ENCODE peak calls at places on chromosomes 1 and 21, in six cellular contexts. One of them, this sample, is unnamed.

GRCh38 chr1:99681583-99681982 is 35.7 kb downstream of the PALMD start:
- DNase-seq in BJ: no peak
- DNase-seq in fibroblast of pulmonary artery: peak; percentile 39
- DNase-seq in coronary artery: no peak
- DNase-seq in stomach: no peak
- DNase-seq in epithelial cell of esophagus: no peak
- DNase-seq in this sample: no peak

GRCh38 chr1:117616356-117616755 is 10.5 kb downstream of the TENT5C start:
- DNase-seq in epithelial cell of esophagus: no peak
- DNase-seq in fibroblast of pulmonary artery: no peak
- DNase-seq in coronary artery: peak; percentile 63
- DNase-seq in BJ: no peak
- DNase-seq in stomach: peak; percentile 70
- DNase-seq in this sample: no peak

GRCh38 chr1:99644302-99645004 is 1.5 kb upstream of the PALMD start:
- DNase-seq in stomach: no peak
- DNase-seq in BJ: no peak
- DNase-seq in fibroblast of pulmonary artery: no peak
- DNase-seq in coronary artery: no peak
- DNase-seq in epithelial cell of esophagus: no peak
- DNase-seq in this sample: no peak

GRCh38 chr1:162065016-162065415 is 4.5 kb upstream of the NOS1AP start:
- DNase-seq in stomach: no peak
- DNase-seq in coronary artery: no peak
- DNase-seq in fibroblast of pulmonary artery: no peak
- DNase-seq in epithelial cell of esophagus: no peak
- DNase-seq in BJ: no peak
- DNase-seq in this sample: no peak

GRCh38 chr21:38797470-38797869 is 8.3 kb upstream of the ETS2 start:
- DNase-seq in stomach: no peak
- DNase-seq in coronary artery: no peak
- DNase-seq in epithelial cell of esophagus: peak; percentile 74
- DNase-seq in BJ: no peak
- DNase-seq in fibroblast of pulmonary artery: no peak
- DNase-seq in this sample: no peak

GRCh38 chr1:20726932-20727745 is 5.4 kb downstream of the SH2D5 start:
- DNase-seq in BJ: no peak
- DNase-seq in coronary artery: peak; percentile 62
- DNase-seq in stomach: peak; percentile 20
- DNase-seq in epithelial cell of esophagus: no peak
- DNase-seq in fibroblast of pulmonary artery: no peak
- DNase-seq in this sample: peak; percentile 82

GRCh38 chr1:63190171-63190570 is 132.2 kb upstream of the FOXD3 start:
- DNase-seq in BJ: no peak
- DNase-seq in stomach: no peak
- DNase-seq in coronary artery: no peak
- DNase-seq in epithelial cell of esophagus: no peak
- DNase-seq in fibroblast of pulmonary artery: no peak
- DNase-seq in this sample: no peak

GRCh38 chr1:44819257-44819593 is 10.9 kb downstream of the BTBD19 start:
- DNase-seq in coronary artery: no peak
- DNase-seq in BJ: no peak
- DNase-seq in epithelial cell of esophagus: peak; percentile 41
- DNase-seq in stomach: no peak
- DNase-seq in fibroblast of pulmonary artery: no peak
- DNase-seq in this sample: no peak

GRCh38 chr1:58842941-58843340 is 59.1 kb upstream of the JUN start:
- DNase-seq in coronary artery: no peak
- DNase-seq in fibroblast of pulmonary artery: no peak
- DNase-seq in epithelial cell of esophagus: no peak
- DNase-seq in BJ: no peak
- DNase-seq in stomach: no peak
- DNase-seq in this sample: no peak

GRCh38 chr1:18794561-18794960 is 64.9 kb downstream of the TAS1R2 start:
- DNase-seq in BJ: no peak
- DNase-seq in coronary artery: no peak
- DNase-seq in stomach: no peak
- DNase-seq in epithelial cell of esophagus: no peak
- DNase-seq in fibroblast of pulmonary artery: no peak
- DNase-seq in this sample: no peak

GRCh38 chr1:110339427-110340206 is 440 bp downstream of the RBM15 start:
- DNase-seq in BJ: no peak
- DNase-seq in stomach: peak; percentile 51
- DNase-seq in fibroblast of pulmonary artery: peak; percentile 39
- DNase-seq in coronary artery: no peak
- DNase-seq in epithelial cell of esophagus: peak; percentile 49
- DNase-seq in this sample: no peak

GRCh38 chr1:197130677-197131304 is 15.7 kb downstream of the ASPM start:
- DNase-seq in coronary artery: no peak
- DNase-seq in fibroblast of pulmonary artery: peak; percentile 62
- DNase-seq in stomach: no peak
- DNase-seq in epithelial cell of esophagus: peak; percentile 62
- DNase-seq in BJ: no peak
- DNase-seq in this sample: no peak

GRCh38 chr1:157154940-157155514 is 16.8 kb upstream of the ETV3 start:
- DNase-seq in epithelial cell of esophagus: peak; percentile 47
- DNase-seq in stomach: peak; percentile 89
- DNase-seq in coronary artery: no peak
- DNase-seq in BJ: no peak
- DNase-seq in fibroblast of pulmonary artery: peak; percentile 74
- DNase-seq in this sample: no peak

GRCh38 chr1:167522246-167522645 is 3.9 kb upstream of the CD247 start:
- DNase-seq in BJ: no peak
- DNase-seq in coronary artery: no peak
- DNase-seq in fibroblast of pulmonary artery: peak; percentile 46
- DNase-seq in epithelial cell of esophagus: no peak
- DNase-seq in stomach: no peak
- DNase-seq in this sample: no peak

GRCh38 chr1:209594440-209594839 is 10.9 kb downstream of the CAMK1G start:
- DNase-seq in fibroblast of pulmonary artery: no peak
- DNase-seq in epithelial cell of esophagus: peak; percentile 43
- DNase-seq in coronary artery: no peak
- DNase-seq in BJ: no peak
- DNase-seq in stomach: no peak
- DNase-seq in this sample: no peak

GRCh38 chr1:88973520-88974137 is 18.8 kb downstream of the KYAT3 start:
- DNase-seq in epithelial cell of esophagus: peak; percentile 58
- DNase-seq in stomach: no peak
- DNase-seq in BJ: no peak
- DNase-seq in fibroblast of pulmonary artery: peak; percentile 60
- DNase-seq in coronary artery: no peak
- DNase-seq in this sample: no peak

GRCh38 chr1:101653482-101653946 is 343.2 kb downstream of the OLFM3 start:
- DNase-seq in stomach: no peak
- DNase-seq in coronary artery: no peak
- DNase-seq in fibroblast of pulmonary artery: peak; percentile 47
- DNase-seq in BJ: no peak
- DNase-seq in epithelial cell of esophagus: peak; percentile 53
- DNase-seq in this sample: no peak

GRCh38 chr1:94154989-94155388 is 34.0 kb upstream of the ABCA4 start:
- DNase-seq in BJ: no peak
- DNase-seq in fibroblast of pulmonary artery: peak; percentile 65
- DNase-seq in epithelial cell of esophagus: no peak
- DNase-seq in coronary artery: no peak
- DNase-seq in stomach: no peak
- DNase-seq in this sample: no peak

GRCh38 chr1:219958875-219959417 is 30.6 kb upstream of the SLC30A10 start:
- DNase-seq in stomach: no peak
- DNase-seq in epithelial cell of esophagus: no peak
- DNase-seq in coronary artery: no peak
- DNase-seq in fibroblast of pulmonary artery: no peak
- DNase-seq in BJ: no peak
- DNase-seq in this sample: no peak

GRCh38 chr1:117232551-117232950 is 21.8 kb upstream of the VTCN1 start:
- DNase-seq in stomach: no peak
- DNase-seq in fibroblast of pulmonary artery: no peak
- DNase-seq in epithelial cell of esophagus: no peak
- DNase-seq in coronary artery: no peak
- DNase-seq in BJ: no peak
- DNase-seq in this sample: no peak

GRCh38 chr1:92623187-92623778 is 136.6 kb upstream of the GFI1 start:
- DNase-seq in BJ: no peak
- DNase-seq in epithelial cell of esophagus: no peak
- DNase-seq in stomach: no peak
- DNase-seq in coronary artery: no peak
- DNase-seq in fibroblast of pulmonary artery: peak; percentile 43
- DNase-seq in this sample: no peak

GRCh38 chr1:17199267-17200044 is 5.5 kb upstream of the PADI1 start:
- DNase-seq in stomach: no peak
- DNase-seq in coronary artery: peak; percentile 57
- DNase-seq in BJ: no peak
- DNase-seq in epithelial cell of esophagus: no peak
- DNase-seq in fibroblast of pulmonary artery: no peak
- DNase-seq in this sample: no peak

GRCh38 chr1:243409284-243409683 is 153.4 kb downstream of the SDCCAG8 start:
- DNase-seq in coronary artery: no peak
- DNase-seq in stomach: no peak
- DNase-seq in BJ: no peak
- DNase-seq in epithelial cell of esophagus: no peak
- DNase-seq in fibroblast of pulmonary artery: peak; percentile 23
- DNase-seq in this sample: no peak

GRCh38 chr21:34132202-34132601 is 58.8 kb downstream of the MRPS6 start:
- DNase-seq in epithelial cell of esophagus: no peak
- DNase-seq in fibroblast of pulmonary artery: no peak
- DNase-seq in BJ: no peak
- DNase-seq in stomach: no peak
- DNase-seq in coronary artery: no peak
- DNase-seq in this sample: peak; percentile 73

GRCh38 chr1:6172549-6172948 is 7.6 kb downstream of the CHD5 start:
- DNase-seq in epithelial cell of esophagus: no peak
- DNase-seq in stomach: no peak
- DNase-seq in coronary artery: no peak
- DNase-seq in fibroblast of pulmonary artery: no peak
- DNase-seq in BJ: no peak
- DNase-seq in this sample: no peak

GRCh38 chr1:23798662-23799142 is 1.9 kb downstream of the GALE start:
- DNase-seq in coronary artery: no peak
- DNase-seq in epithelial cell of esophagus: no peak
- DNase-seq in stomach: peak; percentile 83
- DNase-seq in fibroblast of pulmonary artery: no peak
- DNase-seq in BJ: no peak
- DNase-seq in this sample: no peak
- TF ChIP-seq CTCF in coronary artery: no peak
- TF ChIP-seq CTCF in epithelial cell of esophagus: no peak
- TF ChIP-seq CTCF in stomach: no peak
- TF ChIP-seq CTCF in fibroblast of pulmonary artery: no peak
- TF ChIP-seq CTCF in BJ: peak; percentile 14
- TF ChIP-seq CTCF in this sample: no peak

DNA sequence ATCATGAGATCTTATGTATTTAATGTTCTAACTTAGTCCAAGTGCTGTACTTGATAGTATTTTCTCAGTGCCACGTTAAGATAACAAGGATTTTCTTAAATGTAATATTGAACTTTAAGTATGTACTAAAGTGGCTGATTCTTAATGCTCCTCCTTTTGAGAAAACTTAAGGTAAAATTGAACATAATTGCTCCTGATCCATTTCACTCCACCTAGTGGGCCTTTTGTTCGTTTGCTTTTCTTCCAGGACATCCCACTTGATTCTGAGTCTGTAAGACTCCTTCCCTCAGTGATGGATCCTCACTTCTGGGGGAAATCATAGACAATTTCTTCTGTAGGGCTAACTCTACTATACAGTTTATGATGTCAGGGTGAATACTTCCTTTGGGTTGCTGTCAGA is 173.1 kb downstream of the LMO4 start:
- DNase-seq in coronary artery: no peak
- DNase-seq in BJ: no peak
- DNase-seq in stomach: no peak
- DNase-seq in fibroblast of pulmonary artery: peak; percentile 31
- DNase-seq in epithelial cell of esophagus: no peak
- DNase-seq in this sample: no peak
- TF ChIP-seq CTCF in coronary artery: no peak
- TF ChIP-seq CTCF in BJ: peak; percentile 19
- TF ChIP-seq CTCF in stomach: no peak
- TF ChIP-seq CTCF in fibroblast of pulmonary artery: peak; percentile 35
- TF ChIP-seq CTCF in epithelial cell of esophagus: peak; percentile 22
- TF ChIP-seq CTCF in this sample: peak; percentile 39

DNA sequence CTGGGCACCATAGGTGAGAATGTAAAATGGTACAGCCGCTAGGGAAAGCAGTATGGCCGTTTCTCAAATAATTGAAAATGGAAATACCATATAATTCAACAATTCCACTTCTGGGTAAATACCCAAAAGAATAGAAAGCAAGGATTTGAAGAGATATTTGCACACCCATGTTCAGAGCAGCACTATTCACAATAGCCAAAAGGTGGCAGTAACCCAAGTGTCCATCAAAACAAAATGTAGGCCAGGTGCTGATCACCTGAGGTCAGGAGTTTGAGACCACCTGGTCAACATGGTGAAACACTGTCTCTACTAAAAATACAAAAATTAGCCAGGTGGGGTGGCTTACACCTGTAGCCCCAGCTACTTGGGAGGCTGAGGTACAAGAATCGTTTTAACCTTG is 62.1 kb downstream of the OLIG1 start:
- DNase-seq in BJ: no peak
- DNase-seq in stomach: no peak
- DNase-seq in coronary artery: no peak
- DNase-seq in epithelial cell of esophagus: peak; percentile 10
- DNase-seq in fibroblast of pulmonary artery: no peak
- DNase-seq in this sample: no peak
- TF ChIP-seq CTCF in BJ: no peak
- TF ChIP-seq CTCF in stomach: no peak
- TF ChIP-seq CTCF in coronary artery: no peak
- TF ChIP-seq CTCF in epithelial cell of esophagus: peak; percentile 20
- TF ChIP-seq CTCF in fibroblast of pulmonary artery: peak; percentile 13
- TF ChIP-seq CTCF in this sample: no peak

GRCh38 chr1:163069655-163070277 is 605 bp downstream of the RGS4 start:
- DNase-seq in coronary artery: no peak
- DNase-seq in epithelial cell of esophagus: no peak
- DNase-seq in fibroblast of pulmonary artery: no peak
- DNase-seq in stomach: no peak
- DNase-seq in BJ: no peak
- DNase-seq in this sample: no peak

GRCh38 chr1:163068716-163069115 is 445 bp upstream of the RGS4 start:
- DNase-seq in fibroblast of pulmonary artery: peak; percentile 76
- DNase-seq in coronary artery: no peak
- DNase-seq in epithelial cell of esophagus: peak; percentile 13
- DNase-seq in BJ: no peak
- DNase-seq in stomach: no peak
- DNase-seq in this sample: no peak

GRCh38 chr1:163071381-163072255 is 2.5 kb downstream of the RGS4 start:
- DNase-seq in BJ: peak; percentile 31
- DNase-seq in stomach: peak; percentile 68
- DNase-seq in coronary artery: peak; percentile 81
- DNase-seq in fibroblast of pulmonary artery: peak; percentile 92
- DNase-seq in epithelial cell of esophagus: peak; percentile 90
- DNase-seq in this sample: peak; percentile 88

GRCh38 chr1:163066686-163067085 is 2.5 kb upstream of the RGS4 start:
- DNase-seq in fibroblast of pulmonary artery: no peak
- DNase-seq in epithelial cell of esophagus: no peak
- DNase-seq in BJ: no peak
- DNase-seq in stomach: no peak
- DNase-seq in coronary artery: no peak
- DNase-seq in this sample: no peak

DNA sequence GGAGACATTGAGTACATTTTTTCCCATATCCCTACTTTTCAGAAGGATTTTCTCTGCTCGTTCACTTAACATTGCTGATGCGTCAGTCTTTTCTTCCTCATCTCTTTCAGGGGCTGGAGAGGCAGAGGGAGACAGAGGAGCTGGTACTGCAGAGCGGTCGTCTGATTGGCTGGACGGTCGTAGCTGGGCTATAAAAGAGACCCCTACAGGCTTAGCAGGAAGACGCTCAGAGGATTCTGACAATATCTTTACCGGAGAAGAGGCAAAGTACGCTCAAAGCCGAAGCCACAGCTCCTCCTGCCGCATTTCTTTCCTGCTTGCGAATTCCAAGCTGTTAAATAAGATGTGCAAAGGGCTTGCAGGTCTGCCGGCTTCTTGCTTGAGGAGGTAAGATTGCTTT is at the start of gene RGS4:
- DNase-seq in BJ: peak; percentile 75
- DNase-seq in stomach: peak; percentile 31
- DNase-seq in fibroblast of pulmonary artery: peak; percentile 98
- DNase-seq in coronary artery: peak; percentile 78
- DNase-seq in epithelial cell of esophagus: peak; percentile 64
- DNase-seq in this sample: peak; percentile 93
- TF ChIP-seq CTCF in BJ: peak; percentile 77
- TF ChIP-seq CTCF in stomach: peak; percentile 19
- TF ChIP-seq CTCF in fibroblast of pulmonary artery: peak; percentile 75
- TF ChIP-seq CTCF in coronary artery: no peak
- TF ChIP-seq CTCF in epithelial cell of esophagus: peak; percentile 49
- TF ChIP-seq CTCF in this sample: peak; percentile 85

This sample was measured in osteocyte.